ENCODE peak calls at places on chromosomes 11 and 22, in eight cellular contexts. K is dermis blood vessel endothelial cell; F is occipital lobe; Q is hippocampal formation; A is NCI-H2029; J is NCI-H1417; O is right cardiac atrium; V is effector memory CD8-positive, alpha-beta T cell. G is an unnamed sample.
A peak's percentile ranks its signal among the peaks of the same experiment; 100 is the strongest.

GRCh38 chr11:19935507-19935906 is 222.9 kb downstream of the NAV2 start:
- DNase-seq in K (peak; percentile 78), F (no peak), Q (no peak), A (peak; percentile 14), J (no peak), O (no peak), V (no peak), G (no peak)

GRCh38 chr11:96127596-96127959 is 203.7 kb upstream of the MTMR2 start:
- DNase-seq in K (peak; percentile 55), F (no peak), Q (no peak), A (no peak), J (no peak), O (no peak), V (no peak), G (no peak)

GRCh38 chr11:73393479-73394415 is 17.5 kb downstream of the RELT start:
- DNase-seq in K (peak; percentile 91), F (peak; percentile 38), Q (peak; percentile 59), A (peak; percentile 58), J (peak; percentile 35), O (peak; percentile 76), V (peak; percentile 70), G (peak; percentile 87)

GRCh38 chr22:39574779-39575551 is 4.4 kb downstream of the CACNA1I start:
- DNase-seq in K (peak; percentile 86), F (no peak), Q (no peak), A (no peak), J (no peak), O (no peak), V (no peak), G (no peak)

GRCh38 chr11:34565417-34566208 is 52.0 kb upstream of the ELF5 start:
- DNase-seq in K (peak; percentile 15), F (no peak), Q (no peak), A (peak; percentile 12), J (no peak), O (no peak), V (no peak), G (no peak)

GRCh38 chr11:130562549-130562948 is 114.1 kb downstream of the ADAMTS15 start:
- DNase-seq in K (no peak), F (no peak), Q (no peak), A (no peak), J (no peak), O (no peak), V (no peak), G (no peak)

GRCh38 chr11:791658-792534 is 2.0 kb upstream of the CEND1 start:
- DNase-seq in K (no peak), F (no peak), Q (no peak), A (no peak), J (no peak), O (no peak), V (no peak), G (no peak)

GRCh38 chr11:37352485-37352884 is 754.4 kb upstream of the RAG2 start:
- DNase-seq in K (no peak), F (no peak), Q (no peak), A (no peak), J (no peak), O (no peak), V (no peak), G (no peak)

GRCh38 chr11:15493921-15494630 is 379.4 kb downstream of the INSC start:
- DNase-seq in K (no peak), F (no peak), Q (no peak), A (peak; percentile 58), J (no peak), O (no peak), V (no peak), G (no peak)

GRCh38 chr11:114615448-114616361 is 20.1 kb upstream of the NXPE4 start:
- DNase-seq in K (no peak), F (no peak), Q (no peak), A (no peak), J (no peak), O (no peak), V (no peak), G (no peak)